ENCODE peak calls at places on chromosome X, in seven cellular contexts. One of them, this sample, is unnamed.

GRCh38 chrX:44017726-44018125 is 44.5 kb upstream of the NDP start:
- DNase-seq in right lobe of liver: no peak
- DNase-seq in A549: no peak
- DNase-seq in epithelial cell of esophagus: no peak
- DNase-seq in mammary epithelial cell: no peak
- DNase-seq in HCT116: no peak
- DNase-seq in HFF-Myc: no peak
- DNase-seq in this sample: no peak

GRCh38 chrX:81120936-81121351 is 80.8 kb downstream of the HMGN5 start:
- DNase-seq in right lobe of liver: peak
- DNase-seq in A549: peak
- DNase-seq in epithelial cell of esophagus: peak
- DNase-seq in mammary epithelial cell: peak
- DNase-seq in HCT116: no peak
- DNase-seq in HFF-Myc: no peak
- DNase-seq in this sample: peak

GRCh38 chrX:71577682-71578081 is 555 bp upstream of the GCNA start:
- DNase-seq in right lobe of liver: no peak
- DNase-seq in A549: no peak
- DNase-seq in epithelial cell of esophagus: no peak
- DNase-seq in mammary epithelial cell: no peak
- DNase-seq in HCT116: no peak
- DNase-seq in HFF-Myc: no peak
- DNase-seq in this sample: no peak

GRCh38 chrX:19698125-19698524 is 182.8 kb upstream of the MAP3K15 start:
- DNase-seq in right lobe of liver: no peak
- DNase-seq in A549: peak
- DNase-seq in epithelial cell of esophagus: peak
- DNase-seq in mammary epithelial cell: peak
- DNase-seq in HCT116: no peak
- DNase-seq in HFF-Myc: no peak
- DNase-seq in this sample: no peak

GRCh38 chrX:128728943-128729342 is 676.7 kb upstream of the ACTRT1 start:
- DNase-seq in right lobe of liver: no peak
- DNase-seq in A549: no peak
- DNase-seq in epithelial cell of esophagus: no peak
- DNase-seq in mammary epithelial cell: no peak
- DNase-seq in HCT116: no peak
- DNase-seq in HFF-Myc: no peak
- DNase-seq in this sample: no peak

GRCh38 chrX:9302400-9302799 is 162.5 kb upstream of the TBL1X start:
- DNase-seq in right lobe of liver: no peak
- DNase-seq in A549: no peak
- DNase-seq in epithelial cell of esophagus: no peak
- DNase-seq in mammary epithelial cell: no peak
- DNase-seq in HCT116: no peak
- DNase-seq in HFF-Myc: no peak
- DNase-seq in this sample: no peak

GRCh38 chrX:105653891-105654290 is 168.4 kb upstream of the NRK start:
- DNase-seq in right lobe of liver: no peak
- DNase-seq in A549: no peak
- DNase-seq in epithelial cell of esophagus: no peak
- DNase-seq in mammary epithelial cell: peak
- DNase-seq in HCT116: no peak
- DNase-seq in HFF-Myc: no peak
- DNase-seq in this sample: no peak

GRCh38 chrX:153649178-153649914 is 2.3 kb downstream of the DUSP9 start:
- DNase-seq in right lobe of liver: peak
- DNase-seq in A549: peak
- DNase-seq in epithelial cell of esophagus: peak
- DNase-seq in mammary epithelial cell: no peak
- DNase-seq in HCT116: no peak
- DNase-seq in HFF-Myc: no peak
- DNase-seq in this sample: peak

GRCh38 chrX:120755066-120755846 is 120.4 kb downstream of the CT47B1 start:
- DNase-seq in right lobe of liver: peak
- DNase-seq in A549: no peak
- DNase-seq in epithelial cell of esophagus: no peak
- DNase-seq in mammary epithelial cell: no peak
- DNase-seq in HCT116: no peak
- DNase-seq in HFF-Myc: no peak
- DNase-seq in this sample: peak

GRCh38 chrX:56759736-56760409 is 30.8 kb downstream of the NBDY start:
- DNase-seq in right lobe of liver: no peak
- DNase-seq in A549: no peak
- DNase-seq in epithelial cell of esophagus: no peak
- DNase-seq in mammary epithelial cell: no peak
- DNase-seq in HCT116: no peak
- DNase-seq in HFF-Myc: no peak
- DNase-seq in this sample: no peak

GRCh38 chrX:48636776-48637175 is 39.5 kb downstream of the WDR13 start:
- DNase-seq in right lobe of liver: no peak
- DNase-seq in A549: no peak
- DNase-seq in epithelial cell of esophagus: no peak
- DNase-seq in mammary epithelial cell: no peak
- DNase-seq in HCT116: no peak
- DNase-seq in HFF-Myc: no peak
- DNase-seq in this sample: no peak

GRCh38 chrX:104098151-104098808 is 14.0 kb upstream of the ZCCHC18 start:
- DNase-seq in right lobe of liver: no peak
- DNase-seq in A549: peak
- DNase-seq in epithelial cell of esophagus: peak
- DNase-seq in mammary epithelial cell: peak
- DNase-seq in HCT116: peak
- DNase-seq in HFF-Myc: peak
- DNase-seq in this sample: peak

GRCh38 chrX:39519213-39519544 is 578.6 kb downstream of the BCOR start:
- DNase-seq in right lobe of liver: no peak
- DNase-seq in A549: no peak
- DNase-seq in epithelial cell of esophagus: no peak
- DNase-seq in mammary epithelial cell: no peak
- DNase-seq in HCT116: no peak
- DNase-seq in HFF-Myc: no peak
- DNase-seq in this sample: no peak

GRCh38 chrX:103919336-103919682 is 43.1 kb upstream of the TMSB15B start:
- DNase-seq in right lobe of liver: no peak
- DNase-seq in A549: peak
- DNase-seq in epithelial cell of esophagus: peak
- DNase-seq in mammary epithelial cell: no peak
- DNase-seq in HCT116: no peak
- DNase-seq in HFF-Myc: no peak
- DNase-seq in this sample: peak

GRCh38 chrX:67654301-67654700 is 110.5 kb downstream of the AR start:
- DNase-seq in right lobe of liver: peak
- DNase-seq in A549: no peak
- DNase-seq in epithelial cell of esophagus: no peak
- DNase-seq in mammary epithelial cell: no peak
- DNase-seq in HCT116: no peak
- DNase-seq in HFF-Myc: no peak
- DNase-seq in this sample: no peak

GRCh38 chrX:17638731-17639130 is 98.6 kb upstream of the SCML1 start:
- DNase-seq in right lobe of liver: no peak
- DNase-seq in A549: no peak
- DNase-seq in epithelial cell of esophagus: no peak
- DNase-seq in mammary epithelial cell: no peak
- DNase-seq in HCT116: no peak
- DNase-seq in HFF-Myc: no peak
- DNase-seq in this sample: no peak

GRCh38 chrX:144730486-144730885 is 516.8 kb upstream of the SPANXN1 start:
- DNase-seq in right lobe of liver: no peak
- DNase-seq in A549: no peak
- DNase-seq in epithelial cell of esophagus: no peak
- DNase-seq in mammary epithelial cell: peak
- DNase-seq in HCT116: no peak
- DNase-seq in HFF-Myc: no peak
- DNase-seq in this sample: no peak

GRCh38 chrX:150361070-150361776 is 1.9 kb upstream of the MAMLD1 start:
- DNase-seq in right lobe of liver: no peak
- DNase-seq in A549: peak
- DNase-seq in epithelial cell of esophagus: peak
- DNase-seq in mammary epithelial cell: peak
- DNase-seq in HCT116: no peak
- DNase-seq in HFF-Myc: no peak
- DNase-seq in this sample: no peak

GRCh38 chrX:13695601-13696115 is 6.7 kb downstream of the RAB9A start:
- DNase-seq in right lobe of liver: no peak
- DNase-seq in A549: no peak
- DNase-seq in epithelial cell of esophagus: no peak
- DNase-seq in mammary epithelial cell: no peak
- DNase-seq in HCT116: no peak
- DNase-seq in HFF-Myc: no peak
- DNase-seq in this sample: no peak

GRCh38 chrX:2188316-2188715 is 312.5 kb downstream of the DHRSX start:
- DNase-seq in right lobe of liver: no peak
- DNase-seq in A549: no peak
- DNase-seq in epithelial cell of esophagus: no peak
- DNase-seq in mammary epithelial cell: no peak
- DNase-seq in HCT116: peak
- DNase-seq in HFF-Myc: no peak
- DNase-seq in this sample: no peak

GRCh38 chrX:46298821-46299220 is 246.4 kb downstream of the ZNF674 start:
- DNase-seq in right lobe of liver: no peak
- DNase-seq in A549: no peak
- DNase-seq in epithelial cell of esophagus: no peak
- DNase-seq in mammary epithelial cell: peak
- DNase-seq in HCT116: no peak
- DNase-seq in HFF-Myc: no peak
- DNase-seq in this sample: no peak

GRCh38 chrX:136210806-136211205 is 40.4 kb downstream of the MAP7D3 start:
- DNase-seq in right lobe of liver: no peak
- DNase-seq in A549: no peak
- DNase-seq in epithelial cell of esophagus: no peak
- DNase-seq in mammary epithelial cell: no peak
- DNase-seq in HCT116: no peak
- DNase-seq in HFF-Myc: no peak
- DNase-seq in this sample: no peak

GRCh38 chrX:16123222-16123786 is at the start of gene GRPR:
- DNase-seq in right lobe of liver: peak
- DNase-seq in A549: peak
- DNase-seq in epithelial cell of esophagus: peak
- DNase-seq in mammary epithelial cell: peak
- DNase-seq in HCT116: peak
- DNase-seq in HFF-Myc: peak
- DNase-seq in this sample: peak

GRCh38 chrX:136780738-136781137 is at the start of gene ARHGEF6:
- DNase-seq in right lobe of liver: no peak
- DNase-seq in A549: no peak
- DNase-seq in epithelial cell of esophagus: no peak
- DNase-seq in mammary epithelial cell: no peak
- DNase-seq in HCT116: no peak
- DNase-seq in HFF-Myc: no peak
- DNase-seq in this sample: peak

GRCh38 chrX:97374266-97374665 is 490.6 kb downstream of the RPA4 start:
- DNase-seq in right lobe of liver: no peak
- DNase-seq in A549: no peak
- DNase-seq in epithelial cell of esophagus: no peak
- DNase-seq in mammary epithelial cell: no peak
- DNase-seq in HCT116: no peak
- DNase-seq in HFF-Myc: no peak
- DNase-seq in this sample: no peak

GRCh38 chrX:28582494-28582893 is 4.8 kb upstream of the IL1RAPL1 start:
- DNase-seq in right lobe of liver: no peak
- DNase-seq in A549: peak
- DNase-seq in epithelial cell of esophagus: no peak
- DNase-seq in mammary epithelial cell: no peak
- DNase-seq in HCT116: no peak
- DNase-seq in HFF-Myc: no peak
- DNase-seq in this sample: no peak

GRCh38 chrX:153934473-153935325 is at the start of gene NAA10:
- DNase-seq in right lobe of liver: peak
- DNase-seq in A549: peak
- DNase-seq in epithelial cell of esophagus: peak
- DNase-seq in mammary epithelial cell: peak
- DNase-seq in HCT116: no peak
- DNase-seq in HFF-Myc: no peak
- DNase-seq in this sample: peak

GRCh38 chrX:69158166-69159040 is 6.8 kb downstream of the PJA1 start:
- DNase-seq in right lobe of liver: peak
- DNase-seq in A549: peak
- DNase-seq in epithelial cell of esophagus: peak
- DNase-seq in mammary epithelial cell: peak
- DNase-seq in HCT116: no peak
- DNase-seq in HFF-Myc: no peak
- DNase-seq in this sample: peak

GRCh38 chrX:134013092-134013497 is 27.7 kb upstream of the GPC3 start:
- DNase-seq in right lobe of liver: no peak
- DNase-seq in A549: no peak
- DNase-seq in epithelial cell of esophagus: peak
- DNase-seq in mammary epithelial cell: peak
- DNase-seq in HCT116: no peak
- DNase-seq in HFF-Myc: no peak
- DNase-seq in this sample: no peak

GRCh38 chrX:123755107-123755506 is 22.3 kb upstream of the THOC2 start:
- DNase-seq in right lobe of liver: no peak
- DNase-seq in A549: no peak
- DNase-seq in epithelial cell of esophagus: no peak
- DNase-seq in mammary epithelial cell: no peak
- DNase-seq in HCT116: no peak
- DNase-seq in HFF-Myc: no peak
- DNase-seq in this sample: no peak
- TF ChIP-seq CTCF in right lobe of liver: no peak
- TF ChIP-seq CTCF in A549: no peak
- TF ChIP-seq CTCF in epithelial cell of esophagus: no peak
- TF ChIP-seq CTCF in mammary epithelial cell: no peak
- TF ChIP-seq CTCF in HCT116: no peak
- TF ChIP-seq CTCF in HFF-Myc: no peak
- TF ChIP-seq CTCF in this sample: no peak

GRCh38 chrX:108734426-108734825 is 1.9 kb downstream of the IRS4 start:
- DNase-seq in right lobe of liver: no peak
- DNase-seq in A549: no peak
- DNase-seq in epithelial cell of esophagus: no peak
- DNase-seq in mammary epithelial cell: no peak
- DNase-seq in HCT116: no peak
- DNase-seq in HFF-Myc: no peak
- DNase-seq in this sample: no peak
- H3K4me3 ChIP-seq in right lobe of liver: no peak
- H3K4me3 ChIP-seq in A549: no peak
- H3K4me3 ChIP-seq in epithelial cell of esophagus: no peak
- H3K4me3 ChIP-seq in mammary epithelial cell: no peak
- H3K4me3 ChIP-seq in HCT116: no peak
- H3K4me3 ChIP-seq in HFF-Myc: no peak
- H3K4me3 ChIP-seq in this sample: no peak

DNA sequence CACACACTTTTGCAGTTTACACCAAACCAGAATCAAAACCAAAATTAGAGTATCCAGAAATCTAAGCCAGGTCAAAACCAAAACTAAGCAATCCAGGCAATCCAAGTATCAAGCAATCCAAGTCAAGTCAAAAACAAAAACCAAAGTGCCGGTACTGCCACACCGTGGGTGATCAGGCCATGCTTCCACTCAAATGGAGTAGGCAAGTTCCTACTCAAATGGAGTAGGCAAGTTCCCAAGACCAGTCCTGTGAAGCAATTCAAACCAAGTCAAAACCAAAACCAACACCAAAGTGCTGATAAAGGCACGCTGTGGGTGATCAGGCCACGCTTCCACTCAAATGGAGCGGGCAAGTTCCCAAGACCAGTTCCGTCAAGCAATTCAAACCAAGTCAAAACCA is 31.3 kb downstream of the MID1 start:
- DNase-seq in right lobe of liver: peak
- DNase-seq in A549: no peak
- DNase-seq in epithelial cell of esophagus: no peak
- DNase-seq in mammary epithelial cell: no peak
- DNase-seq in HCT116: no peak
- DNase-seq in HFF-Myc: no peak
- DNase-seq in this sample: no peak
- TF ChIP-seq CTCF in right lobe of liver: no peak
- TF ChIP-seq CTCF in A549: no peak
- TF ChIP-seq CTCF in epithelial cell of esophagus: no peak
- TF ChIP-seq CTCF in mammary epithelial cell: no peak
- TF ChIP-seq CTCF in HCT116: no peak
- TF ChIP-seq CTCF in HFF-Myc: no peak
- TF ChIP-seq CTCF in this sample: no peak

GRCh38 chrX:101080326-101080725 is 1.6 kb downstream of the TMEM35A start:
- DNase-seq in right lobe of liver: no peak
- DNase-seq in A549: no peak
- DNase-seq in epithelial cell of esophagus: no peak
- DNase-seq in mammary epithelial cell: no peak
- DNase-seq in HCT116: no peak
- DNase-seq in HFF-Myc: no peak
- DNase-seq in this sample: no peak
- H3K4me3 ChIP-seq in right lobe of liver: no peak
- H3K4me3 ChIP-seq in A549: no peak
- H3K4me3 ChIP-seq in epithelial cell of esophagus: no peak
- H3K4me3 ChIP-seq in mammary epithelial cell: no peak
- H3K4me3 ChIP-seq in HCT116: no peak
- H3K4me3 ChIP-seq in HFF-Myc: no peak
- H3K4me3 ChIP-seq in this sample: no peak

This sample was measured in GM12865.